ENCODE peak calls at places on chromosome 2, in four cellular contexts. H, K, O and C are unnamed samples. For H3K27me3, the result is how much of the 10 kb centered on the place peaks cover.

GRCh38 chr2:19752500-19752899 is 149.3 kb downstream of the TTC32 start:
- DNase-seq in H (no peak), K (no peak), O (no peak), C (no peak)

GRCh38 chr2:70553584-70554337 is at the start of gene TGFA:
- DNase-seq in H (peak), K (peak), O (peak), C (peak)

GRCh38 chr2:989766-990467 is 39.3 kb downstream of the SNTG2 start:
- DNase-seq in H (no peak), K (no peak), O (no peak), C (no peak)

GRCh38 chr2:241769819-241770184 is 6.8 kb upstream of the GAL3ST2 start:
- DNase-seq in H (no peak), K (no peak), O (no peak), C (no peak)

GRCh38 chr2:240433973-240434727 is 1.3 kb upstream of the GPC1 start:
- DNase-seq in H (no peak), K (no peak), O (peak), C (no peak)

GRCh38 chr2:17148298-17149228 is 369.7 kb downstream of the RAD51AP2 start:
- DNase-seq in H (no peak), K (no peak), O (peak), C (no peak)

GRCh38 chr2:37625781-37626548 is 45.5 kb downstream of the CDC42EP3 start:
- DNase-seq in H (peak), K (peak), O (peak), C (peak)

GRCh38 chr2:1032030-1032429 is 81.4 kb downstream of the SNTG2 start:
- DNase-seq in H (no peak), K (no peak), O (no peak), C (peak)

GRCh38 chr2:97348265-97348664 is 235.3 kb downstream of the ANKRD36 start:
- DNase-seq in H (no peak), K (no peak), O (no peak), C (no peak)

GRCh38 chr2:209817818-209818420 is 46.3 kb downstream of the UNC80 start:
- DNase-seq in H (no peak), K (no peak), O (no peak), C (no peak)

GRCh38 chr2:177603734-177604133 is 211.2 kb downstream of the AGPS start:
- DNase-seq in H (no peak), K (no peak), O (no peak), C (no peak)

DNA sequence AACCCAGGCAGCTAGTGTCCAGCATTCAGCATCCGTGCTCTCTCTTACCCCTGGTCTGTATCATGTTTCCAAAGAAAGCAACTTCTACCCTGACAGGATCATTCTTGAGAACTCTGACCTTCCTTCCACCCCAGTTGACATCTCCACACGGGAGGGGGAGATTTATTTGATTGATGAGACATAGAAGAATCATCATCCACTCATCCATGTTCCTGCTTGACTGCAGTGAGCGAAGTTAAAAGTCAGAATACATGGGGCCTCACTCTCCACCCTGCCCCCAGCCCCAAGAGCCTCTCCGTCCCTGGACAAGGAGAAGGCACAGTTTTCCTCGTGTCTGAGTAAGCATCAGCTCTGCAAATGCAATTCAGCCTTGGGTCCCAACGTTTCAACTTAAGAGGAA is 356.0 kb upstream of the TNP1 start:
- DNase-seq in H (no peak), K (no peak), O (no peak), C (no peak)
- H3K27me3 ChIP-seq in H (under half), K (under half), O (under half), C (under half)

DNA sequence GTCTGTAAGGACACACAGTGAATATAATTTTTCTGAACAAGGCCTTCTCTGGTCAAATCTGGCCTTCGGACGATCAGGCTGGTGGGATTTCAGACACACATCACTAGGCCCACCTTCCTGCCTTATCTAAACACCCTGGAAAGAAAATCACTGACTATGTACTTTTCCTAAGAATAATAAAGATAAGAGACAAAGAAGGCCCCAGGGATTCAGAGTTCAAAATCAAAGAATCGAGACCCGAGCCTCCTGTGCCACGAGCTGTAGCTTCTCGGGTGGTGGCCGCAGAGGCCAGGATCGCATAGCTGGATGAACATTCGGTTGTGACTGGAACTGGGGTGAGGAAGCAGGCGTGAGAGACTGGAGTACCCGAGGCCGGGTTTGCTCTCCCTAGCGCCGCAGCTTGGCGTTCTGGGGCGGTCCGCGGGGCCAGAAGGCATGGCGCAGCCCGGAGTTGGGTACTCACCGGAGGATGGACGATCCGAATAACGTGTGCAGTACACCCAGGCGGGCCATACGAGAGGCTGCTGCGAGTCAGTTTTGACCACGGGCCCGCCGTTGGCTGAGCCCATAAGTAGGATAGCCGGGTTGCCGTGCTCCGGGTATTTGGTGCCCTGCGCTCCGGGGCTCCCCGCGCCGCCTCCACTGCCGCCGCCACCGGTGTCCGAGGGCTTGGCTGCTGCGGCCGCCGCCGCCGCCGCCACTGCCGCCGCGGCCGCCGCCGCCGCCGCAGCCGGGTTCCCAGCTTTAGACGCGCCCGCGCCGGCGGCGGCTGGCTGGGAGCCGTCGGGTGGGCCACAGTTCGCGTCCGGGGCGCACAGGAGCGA is 1.4 kb downstream of the EN1 start:
- DNase-seq in H (no peak), K (no peak), O (peak), C (no peak)
- H3K27me3 ChIP-seq in H (half or more), K (under half), O (under half), C (half or more)

DNA sequence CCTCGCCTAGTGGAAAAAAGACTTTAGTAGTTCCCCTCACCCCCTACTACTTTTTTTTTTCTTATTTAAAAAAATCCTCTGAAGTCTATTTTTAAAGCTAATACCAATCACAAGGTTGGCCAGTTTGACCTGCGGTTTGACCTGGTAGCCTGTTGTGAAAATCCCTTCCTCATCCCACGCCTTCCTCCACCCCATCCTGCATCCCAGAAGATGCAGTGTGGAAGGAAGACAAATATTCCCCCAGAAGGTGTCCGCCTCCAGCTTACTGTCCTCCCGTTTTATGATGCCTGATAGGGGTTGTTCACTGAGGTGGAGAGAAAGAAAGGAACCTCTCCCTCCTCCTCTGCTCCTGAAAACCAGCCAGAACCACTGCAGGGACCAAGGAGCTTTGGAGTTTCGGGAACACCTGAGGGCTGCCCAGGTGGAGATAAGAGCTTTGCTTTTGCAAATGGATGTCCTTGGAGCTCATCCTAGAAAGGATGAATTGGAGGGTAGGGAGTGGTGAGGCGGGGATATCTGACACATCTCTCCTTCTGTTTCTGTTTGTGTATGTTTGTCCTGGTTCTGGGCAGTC is 909 bp downstream of the ATP6V1C2 start:
- DNase-seq in H (no peak), K (no peak), O (no peak), C (no peak)
- H3K27me3 ChIP-seq in H (under half), K (under half), O (half or more), C (under half)

GRCh38 chr2:172462393-172463381 is 35.3 kb downstream of the ITGA6 start:
- DNase-seq in H (peak), K (peak), O (no peak), C (peak)
- H3K27me3 ChIP-seq in H (under half), K (under half), O (under half), C (under half)

GRCh38 chr2:198494940-198495339 is 690.5 kb downstream of the PLCL1 start:
- DNase-seq in H (no peak), K (no peak), O (no peak), C (no peak)
- H3K27me3 ChIP-seq in H (under half), K (under half), O (under half), C (under half)

GRCh38 chr2:218960196-218961165 is 1.0 kb downstream of the CDK5R2 start:
- DNase-seq in H (no peak), K (no peak), O (no peak), C (no peak)
- H3K27me3 ChIP-seq in H (half or more), K (under half), O (under half), C (under half)

GRCh38 chr2:26685943-26686839 is 6.3 kb upstream of the KCNK3 start:
- DNase-seq in H (no peak), K (no peak), O (no peak), C (no peak)
- H3K27me3 ChIP-seq in H (under half), K (under half), O (half or more), C (under half)

GRCh38 chr2:64869126-64869525 is 120.1 kb upstream of the SLC1A4 start:
- DNase-seq in H (no peak), K (no peak), O (no peak), C (no peak)
- H3K27me3 ChIP-seq in H (under half), K (under half), O (under half), C (under half)

DNA sequence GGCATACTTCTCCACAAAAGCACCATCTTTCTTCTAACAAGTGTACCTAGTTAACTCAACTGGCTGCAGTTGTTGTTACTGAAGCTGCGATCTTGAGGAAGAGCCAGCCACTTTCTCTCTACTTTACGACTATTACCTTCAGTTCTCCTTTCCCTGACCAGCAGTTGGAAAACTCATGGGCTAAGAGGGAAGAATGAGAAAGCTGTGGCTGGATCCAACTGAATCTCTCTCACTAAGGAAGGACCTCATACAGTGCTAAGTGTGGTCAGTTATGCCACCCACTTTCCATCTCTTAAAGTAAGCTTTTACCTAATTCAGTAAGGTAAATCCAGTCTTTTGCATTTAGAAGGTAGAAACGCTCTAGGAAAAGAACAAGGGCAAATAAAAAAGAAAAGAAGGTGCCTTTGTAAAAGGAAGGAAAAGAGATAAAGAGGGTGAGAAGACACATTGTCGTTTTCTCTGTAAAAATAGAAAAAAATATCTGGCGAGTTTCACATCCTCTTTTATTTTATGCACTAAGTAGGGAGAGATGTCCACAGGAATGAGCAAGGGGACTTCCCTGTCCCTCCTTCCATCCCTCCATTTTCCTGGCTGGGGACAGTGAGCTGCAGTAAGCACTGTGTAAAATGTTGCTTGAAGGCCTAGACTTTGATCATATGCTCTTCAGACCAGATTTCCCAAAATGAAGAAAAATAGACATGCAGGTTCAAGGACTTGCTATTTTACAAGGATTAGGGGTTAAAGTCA is 73.4 kb downstream of the PLEKHM3 start:
- DNase-seq in H (no peak), K (no peak), O (no peak), C (no peak)
- H3K27me3 ChIP-seq in H (under half), K (under half), O (under half), C (under half)

DNA sequence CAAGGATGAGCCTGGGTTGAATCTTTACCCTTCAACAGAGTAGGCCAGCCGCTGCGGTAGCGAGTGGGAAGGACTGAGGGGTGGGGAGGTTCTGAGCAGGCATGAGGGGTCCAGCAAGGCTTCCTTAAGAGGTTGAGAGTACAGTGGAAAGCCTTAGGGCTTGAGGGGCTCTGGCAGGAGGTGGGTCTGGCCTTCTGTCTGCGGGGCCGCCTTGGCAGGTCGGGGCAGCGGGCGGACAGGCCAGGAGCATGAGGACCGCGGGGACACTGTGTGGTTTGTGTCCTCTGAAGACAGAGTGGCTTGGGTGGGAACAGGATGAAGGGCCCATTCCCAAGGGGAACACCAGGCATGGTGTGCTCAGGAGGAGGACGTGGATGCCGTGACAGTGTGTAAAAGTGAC is 250.3 kb downstream of the AGAP1 start:
- DNase-seq in H (no peak), K (no peak), O (no peak), C (no peak)
- H3K27me3 ChIP-seq in H (under half), K (under half), O (under half), C (under half)